ENCODE peak calls at places on chromosomes 5 and 9, in ten cellular contexts. D is GM12892; M is CD4-positive, alpha-beta memory T cell; W is WTC11; U is IMR-90; O is ELR; T is ascending aorta; Q is activated effector memory CD4-positive, alpha-beta T cell treated with anti-CD3 and anti-CD28 coated beads, Interleukin-2, amount 50 U/mL, for 16 hours; Z is NCI-H1417; F is ACHN. I is an unnamed sample.

GRCh38 chr9:34989946-34990635 is 546 bp downstream of the DNAJB5 start:
- DNase-seq in O (peak; percentile 64), Z (peak; percentile 39), F (peak; percentile 30), D (no peak), Q (peak; percentile 79), W (peak; percentile 87), M (peak; percentile 16), U (peak; percentile 39), T (peak; percentile 92), I (peak; percentile 80)

GRCh38 chr9:112037281-112038016 is 137.6 kb downstream of the SUSD1 start:
- DNase-seq in O (peak; percentile 49), D (no peak), F (no peak), Z (no peak), Q (peak; percentile 85), M (peak; percentile 83), W (no peak), T (no peak), U (peak; percentile 94), I (no peak)

GRCh38 chr9:128786681-128787582 is at the start of gene TBC1D13:
- DNase-seq in M (peak; percentile 90), D (peak; percentile 90), O (peak; percentile 88), Q (peak; percentile 95), W (peak; percentile 91), U (peak; percentile 70), T (peak; percentile 93), F (peak; percentile 77), Z (peak; percentile 64), I (peak; percentile 95)

GRCh38 chr5:138610468-138611294 is 35.5 kb upstream of the HSPA9 start:
- DNase-seq in O (no peak), Z (no peak), U (no peak), T (no peak), W (peak; percentile 42), Q (peak; percentile 60), D (no peak), F (no peak), M (no peak), I (peak; percentile 49)

GRCh38 chr5:108379722-108380530 is 2.0 kb downstream of the FBXL17 start:
- DNase-seq in T (no peak), U (peak; percentile 31), D (no peak), Z (no peak), W (no peak), F (peak; percentile 13), Q (no peak), O (peak; percentile 67), M (no peak), I (no peak)

GRCh38 chr9:90991953-90992352 is 190.3 kb downstream of the SYK start:
- DNase-seq in F (no peak), T (no peak), D (no peak), Z (no peak), Q (no peak), U (no peak), W (no peak), M (no peak), O (no peak), I (no peak)

GRCh38 chr5:36875789-36876388 is 680 bp upstream of the NIPBL start:
- DNase-seq in Q (peak; percentile 92), W (peak; percentile 67), F (peak; percentile 83), M (peak; percentile 74), O (peak; percentile 88), Z (peak; percentile 87), U (peak; percentile 78), T (peak; percentile 88), D (peak; percentile 40), I (peak; percentile 78)

GRCh38 chr5:151224372-151224771 is 480 bp upstream of the CCDC69 start:
- DNase-seq in Q (no peak), D (no peak), M (peak; percentile 37), T (no peak), O (no peak), W (no peak), F (no peak), Z (no peak), U (no peak), I (no peak)

GRCh38 chr9:96320749-96321280 is 18.8 kb upstream of the HSD17B3 start:
- DNase-seq in O (no peak), Z (no peak), D (no peak), F (no peak), M (no peak), Q (no peak), W (no peak), U (no peak), T (no peak), I (no peak)

GRCh38 chr9:71761938-71762353 is 6.4 kb downstream of the CEMIP2 start:
- DNase-seq in D (no peak), T (no peak), W (no peak), Z (peak; percentile 84), Q (no peak), M (no peak), O (peak; percentile 25), F (no peak), U (no peak), I (no peak)

GRCh38 chr5:32388429-32389111 is 56.0 kb downstream of the ZFR start:
- DNase-seq in Z (no peak), O (peak; percentile 76), U (peak; percentile 79), W (no peak), F (no peak), T (no peak), D (no peak), Q (no peak), M (no peak), I (no peak)

GRCh38 chr5:132653716-132654115 is 4.3 kb upstream of the IL13 start:
- DNase-seq in Q (no peak), U (no peak), T (peak; percentile 16), M (no peak), Z (no peak), O (no peak), F (no peak), D (no peak), W (no peak), I (no peak)

GRCh38 chr5:110625376-110625999 is 101.0 kb downstream of the TMEM232 start:
- DNase-seq in O (peak; percentile 69), T (no peak), Z (peak; percentile 23), M (peak; percentile 35), D (no peak), W (no peak), Q (no peak), U (peak; percentile 52), F (peak; percentile 45), I (no peak)

GRCh38 chr9:74953235-74953741 is 576 bp upstream of the C9orf40 start:
- DNase-seq in M (no peak), Z (no peak), O (peak; percentile 28), F (peak; percentile 22), U (no peak), Q (no peak), T (no peak), W (no peak), D (no peak), I (no peak)

GRCh38 chr5:134007581-134008256 is 2.9 kb upstream of the VDAC1 start:
- DNase-seq in D (no peak), O (peak; percentile 39), W (peak; percentile 67), Q (no peak), T (no peak), U (no peak), F (no peak), M (no peak), Z (no peak), I (no peak)

GRCh38 chr5:173671121-173671949 is 54.9 kb upstream of the BOD1 start:
- DNase-seq in Q (no peak), F (no peak), T (peak; percentile 80), D (no peak), M (no peak), U (no peak), Z (no peak), O (no peak), W (no peak), I (no peak)

GRCh38 chr9:114776683-114777399 is 29.0 kb downstream of the TNFSF15 start:
- DNase-seq in T (no peak), D (no peak), Q (no peak), F (no peak), W (no peak), Z (no peak), M (no peak), U (no peak), O (no peak), I (no peak)

GRCh38 chr9:121367651-121368510 is 2.2 kb downstream of the STOM start:
- DNase-seq in T (no peak), D (no peak), U (no peak), Q (no peak), F (no peak), Z (no peak), W (no peak), M (no peak), O (no peak), I (no peak)

GRCh38 chr5:149730620-149731331 is 666 bp downstream of the PPARGC1B start:
- DNase-seq in T (no peak), D (peak; percentile 61), Z (peak; percentile 18), M (peak; percentile 32), U (no peak), Q (peak; percentile 79), F (peak; percentile 40), O (peak; percentile 53), W (peak; percentile 71), I (peak; percentile 37)

GRCh38 chr5:171678631-171679030 is 107.0 kb upstream of the SMIM23 start:
- DNase-seq in O (no peak), Q (no peak), T (peak; percentile 25), U (no peak), D (no peak), Z (no peak), F (no peak), W (no peak), M (no peak), I (no peak)

GRCh38 chr9:3732077-3733038 is 206.6 kb upstream of the RFX3 start:
- DNase-seq in F (peak; percentile 84), W (peak; percentile 32), Q (peak; percentile 64), M (peak; percentile 40), O (peak; percentile 89), T (no peak), D (peak; percentile 7), Z (peak; percentile 89), U (peak; percentile 90), I (peak; percentile 49)

GRCh38 chr9:79542735-79543504 is 28.8 kb upstream of the TLE4 start:
- DNase-seq in O (no peak), Z (no peak), D (no peak), W (no peak), Q (no peak), T (no peak), U (no peak), M (no peak), F (no peak), I (peak; percentile 34)

GRCh38 chr5:139117342-139117884 is 80.8 kb downstream of the SIL1 start:
- DNase-seq in O (no peak), T (no peak), D (no peak), Z (no peak), Q (no peak), M (no peak), W (no peak), F (no peak), U (no peak), I (no peak)

GRCh38 chr9:109894921-109895758 is 115.1 kb downstream of the PALM2AKAP2 start:
- DNase-seq in W (no peak), O (peak; percentile 46), T (peak; percentile 85), F (no peak), D (no peak), Q (no peak), U (peak; percentile 89), Z (no peak), M (no peak), I (no peak)

GRCh38 chr5:180474569-180474968 is 19.6 kb upstream of the CNOT6 start:
- DNase-seq in T (peak; percentile 50), D (no peak), W (no peak), F (no peak), M (no peak), O (no peak), U (no peak), Q (peak; percentile 54), Z (no peak), I (no peak)

GRCh38 chr5:157479166-157479565 is 19.2 kb downstream of the NIPAL4 start:
- DNase-seq in W (no peak), Q (no peak), U (peak; percentile 28), T (no peak), F (no peak), D (no peak), M (no peak), O (peak; percentile 23), Z (no peak), I (no peak)

GRCh38 chr5:20331826-20332225 is 343.8 kb upstream of the CDH18 start:
- DNase-seq in O (no peak), T (no peak), Q (no peak), F (no peak), W (no peak), D (no peak), M (no peak), Z (no peak), U (no peak), I (no peak)

GRCh38 chr9:89883401-89884341 is 278.9 kb downstream of the GADD45G start:
- DNase-seq in O (no peak), T (peak; percentile 44), F (no peak), M (no peak), Z (no peak), Q (peak; percentile 59), U (no peak), D (no peak), W (no peak), I (no peak)

I was measured in WERI-Rb-1.